ENCODE peak calls at places on chromosomes 1 and 21, in four cellular contexts. One of them, this sample, is unnamed.

GRCh38 chr1:37274896-37275631 is 199.3 kb upstream of the ZC3H12A start:
- DNase-seq in K562: peak
- DNase-seq in HepG2: no peak
- DNase-seq in WTC11: no peak
- DNase-seq in this sample: peak

GRCh38 chr1:910311-910880 is 13.3 kb upstream of the SAMD11 start:
- DNase-seq in HepG2: no peak
- DNase-seq in K562: no peak
- DNase-seq in WTC11: no peak
- DNase-seq in this sample: no peak

GRCh38 chr1:87318806-87319205 is 9.9 kb upstream of the LMO4 start:
- DNase-seq in K562: no peak
- DNase-seq in HepG2: no peak
- DNase-seq in WTC11: no peak
- DNase-seq in this sample: no peak

GRCh38 chr21:44713130-44713529 is 1.8 kb upstream of the TSPEAR start:
- DNase-seq in K562: no peak
- DNase-seq in HepG2: no peak
- DNase-seq in WTC11: no peak
- DNase-seq in this sample: no peak

GRCh38 chr1:239843556-239843955 is 248.1 kb upstream of the FMN2 start:
- DNase-seq in K562: no peak
- DNase-seq in WTC11: no peak
- DNase-seq in HepG2: no peak
- DNase-seq in this sample: no peak

GRCh38 chr21:45420061-45420521 is 15.1 kb downstream of the COL18A1 start:
- DNase-seq in HepG2: no peak
- DNase-seq in WTC11: no peak
- DNase-seq in K562: no peak
- DNase-seq in this sample: no peak

GRCh38 chr1:77370588-77371306 is 88.9 kb downstream of the AK5 start:
- DNase-seq in WTC11: no peak
- DNase-seq in HepG2: no peak
- DNase-seq in K562: no peak
- DNase-seq in this sample: no peak

GRCh38 chr1:213934642-213935041 is 53.1 kb upstream of the PROX1 start:
- DNase-seq in HepG2: no peak
- DNase-seq in K562: no peak
- DNase-seq in WTC11: no peak
- DNase-seq in this sample: no peak

GRCh38 chr1:20594746-20595145 is 5.8 kb downstream of the CDA start:
- DNase-seq in WTC11: no peak
- DNase-seq in HepG2: no peak
- DNase-seq in K562: no peak
- DNase-seq in this sample: no peak

GRCh38 chr1:7558921-7559869 is 211.9 kb upstream of the VAMP3 start:
- DNase-seq in HepG2: no peak
- DNase-seq in WTC11: no peak
- DNase-seq in K562: no peak
- DNase-seq in this sample: no peak

GRCh38 chr1:226602186-226603029 is 53.8 kb downstream of the STUM start:
- DNase-seq in WTC11: no peak
- DNase-seq in K562: no peak
- DNase-seq in HepG2: no peak
- DNase-seq in this sample: no peak

GRCh38 chr1:14987829-14988603 is 165.5 kb upstream of the TMEM51 start:
- DNase-seq in K562: no peak
- DNase-seq in HepG2: no peak
- DNase-seq in WTC11: no peak
- DNase-seq in this sample: no peak

GRCh38 chr1:247914941-247915662 is 5.0 kb upstream of the OR2T8 start:
- DNase-seq in K562: no peak
- DNase-seq in WTC11: no peak
- DNase-seq in HepG2: no peak
- DNase-seq in this sample: no peak

GRCh38 chr1:67060811-67061218 is 6.9 kb upstream of the SLC35D1 start:
- DNase-seq in HepG2: peak
- DNase-seq in WTC11: no peak
- DNase-seq in K562: no peak
- DNase-seq in this sample: no peak

GRCh38 chr1:218895064-218895587 is 278.6 kb upstream of the LYPLAL1 start:
- DNase-seq in WTC11: no peak
- DNase-seq in HepG2: no peak
- DNase-seq in K562: no peak
- DNase-seq in this sample: no peak
- TF ChIP-seq ELF4 in WTC11: no peak
- TF ChIP-seq ELF4 in HepG2: no peak
- TF ChIP-seq ELF4 in K562: no peak
- TF ChIP-seq ELF4 in this sample: no peak

DNA sequence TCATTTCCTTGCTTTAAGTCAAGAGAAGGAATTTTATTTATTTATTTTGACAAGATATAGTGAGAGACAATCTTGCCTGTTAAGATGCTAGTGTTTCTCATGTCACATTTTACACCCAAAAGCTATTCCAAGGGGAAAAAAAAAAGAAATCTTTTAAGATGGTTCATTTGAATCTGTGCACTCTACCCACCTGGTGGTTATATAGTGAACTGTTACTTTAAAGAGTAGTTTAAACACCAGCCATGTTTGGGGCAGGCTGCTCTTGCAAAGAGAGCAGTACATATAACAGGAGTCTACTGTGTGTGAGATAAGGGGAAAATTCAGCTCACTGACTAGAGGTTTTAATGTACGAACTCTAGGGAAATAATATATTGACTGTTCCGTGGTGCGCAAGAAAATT is 3.3 kb upstream of the ELAVL4 start:
- DNase-seq in HepG2: no peak
- DNase-seq in K562: peak
- DNase-seq in WTC11: no peak
- DNase-seq in this sample: no peak
- TF ChIP-seq SP1 in HepG2: no peak
- TF ChIP-seq SP1 in K562: no peak
- TF ChIP-seq SP1 in WTC11: no peak
- TF ChIP-seq SP1 in this sample: no peak

GRCh38 chr1:21907079-21907418 is 30.1 kb downstream of the HSPG2 start:
- DNase-seq in K562: no peak
- DNase-seq in HepG2: no peak
- DNase-seq in WTC11: no peak
- DNase-seq in this sample: no peak

GRCh38 chr1:21904475-21904724 is 32.7 kb downstream of the HSPG2 start:
- DNase-seq in WTC11: no peak
- DNase-seq in K562: no peak
- DNase-seq in HepG2: no peak
- DNase-seq in this sample: no peak

GRCh38 chr1:21906173-21907078 is 30.7 kb downstream of the HSPG2 start:
- DNase-seq in K562: peak
- DNase-seq in WTC11: no peak
- DNase-seq in HepG2: no peak
- DNase-seq in this sample: no peak

GRCh38 chr1:21903638-21904474 is 33.3 kb downstream of the HSPG2 start:
- DNase-seq in WTC11: no peak
- DNase-seq in K562: peak
- DNase-seq in HepG2: no peak
- DNase-seq in this sample: no peak

GRCh38 chr1:21904725-21905520 is 32.2 kb downstream of the HSPG2 start:
- DNase-seq in K562: peak
- DNase-seq in HepG2: no peak
- DNase-seq in WTC11: no peak
- DNase-seq in this sample: no peak
- TF ChIP-seq ELF4 in K562: peak
- TF ChIP-seq ELF4 in HepG2: no peak
- TF ChIP-seq ELF4 in WTC11: no peak
- TF ChIP-seq ELF4 in this sample: no peak

DNA sequence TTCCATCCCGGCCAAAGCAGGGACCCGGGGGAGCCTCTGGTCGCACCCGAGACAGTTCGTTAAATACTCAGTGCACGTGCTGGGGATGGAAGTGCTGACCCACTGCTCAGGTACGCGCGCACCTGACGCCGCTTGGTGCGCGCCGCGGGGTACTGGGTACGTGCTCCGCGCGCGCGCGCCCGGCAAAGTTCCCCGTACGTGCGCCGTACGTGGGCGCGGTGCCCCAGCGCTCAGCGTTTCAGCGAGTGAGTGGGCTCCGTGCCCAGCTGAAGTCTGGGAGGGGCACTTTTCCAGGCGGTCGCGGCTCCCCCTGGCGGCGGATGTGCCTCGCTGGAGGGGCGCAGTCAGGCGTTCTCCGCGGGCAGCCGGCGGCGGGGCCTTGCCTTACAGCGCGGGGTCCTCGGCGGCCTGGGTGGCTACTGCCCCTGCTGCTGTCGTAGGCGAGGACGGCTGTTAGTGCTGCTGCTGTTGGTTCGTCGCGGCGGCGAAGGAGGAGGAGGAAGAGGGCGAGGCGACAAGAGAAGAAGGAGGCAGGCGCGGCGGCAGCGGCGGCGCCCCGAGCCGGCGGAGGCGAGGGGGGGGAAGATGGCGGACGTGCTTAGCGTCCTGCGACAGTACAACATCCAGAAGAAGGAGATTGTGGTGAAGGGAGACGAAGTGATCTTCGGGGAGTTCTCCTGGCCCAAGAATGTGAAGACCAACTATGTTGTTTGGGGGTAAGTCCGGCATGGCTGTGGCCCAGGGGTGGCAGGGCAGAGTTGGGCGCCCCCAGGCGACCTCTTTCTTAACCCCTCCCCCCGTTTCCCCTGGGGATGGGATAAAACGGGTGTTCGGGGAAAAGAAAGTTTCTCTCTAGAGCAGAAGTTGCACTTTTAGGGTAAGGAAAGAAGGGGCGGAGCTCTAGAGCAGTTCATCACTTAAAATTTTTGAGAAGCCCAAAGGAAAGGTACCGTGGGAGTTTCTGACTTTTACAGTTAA is at the start of gene CDC73:
- DNase-seq in HepG2: peak
- DNase-seq in K562: peak
- DNase-seq in WTC11: peak
- DNase-seq in this sample: peak
- TF ChIP-seq SP1 in HepG2: no peak
- TF ChIP-seq SP1 in K562: peak
- TF ChIP-seq SP1 in WTC11: peak
- TF ChIP-seq SP1 in this sample: no peak

GRCh38 chr1:158120254-158120653 is 60.4 kb upstream of the CD1D start:
- DNase-seq in HepG2: no peak
- DNase-seq in WTC11: no peak
- DNase-seq in K562: no peak
- DNase-seq in this sample: no peak

GRCh38 chr1:158124034-158124433 is 56.7 kb upstream of the CD1D start:
- DNase-seq in WTC11: no peak
- DNase-seq in K562: no peak
- DNase-seq in HepG2: no peak
- DNase-seq in this sample: no peak

GRCh38 chr1:158122823-158123390 is 57.8 kb upstream of the CD1D start:
- DNase-seq in WTC11: no peak
- DNase-seq in K562: no peak
- DNase-seq in HepG2: no peak
- DNase-seq in this sample: no peak

GRCh38 chr1:158118713-158119402 is 61.8 kb upstream of the CD1D start:
- DNase-seq in WTC11: no peak
- DNase-seq in HepG2: no peak
- DNase-seq in K562: no peak
- DNase-seq in this sample: no peak

DNA sequence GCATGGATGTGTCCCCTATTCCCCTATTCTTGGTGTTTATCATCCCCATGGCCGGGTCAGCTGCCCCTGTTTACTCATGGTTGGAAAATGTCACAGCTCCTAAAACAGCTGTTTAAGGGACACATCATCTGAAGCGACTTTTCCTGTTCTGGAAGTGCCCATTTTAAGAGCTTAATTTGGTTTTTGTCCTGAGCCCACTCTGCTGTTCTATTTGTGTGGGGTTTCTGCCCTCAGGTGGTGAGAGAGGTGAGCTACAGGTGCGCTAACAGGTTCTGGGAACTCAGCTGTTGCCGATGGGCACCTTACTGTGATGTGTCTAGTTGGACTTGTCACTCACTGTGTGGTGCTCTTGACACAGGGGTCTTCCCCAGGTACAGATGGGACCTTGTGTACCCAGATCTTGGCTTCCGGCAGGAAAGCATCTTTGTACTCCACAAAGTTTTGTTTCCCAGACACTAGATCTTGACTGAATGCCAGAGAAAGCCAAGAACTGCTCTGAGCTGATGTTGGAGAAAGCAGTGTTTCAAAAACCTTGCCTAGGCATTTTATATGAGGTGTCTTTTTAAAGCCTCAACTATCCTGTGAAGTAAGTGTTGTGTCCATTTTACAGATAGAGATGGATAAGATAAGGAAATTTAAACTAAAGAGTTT is 59.0 kb upstream of the CD1D start:
- DNase-seq in HepG2: peak
- DNase-seq in K562: peak
- DNase-seq in WTC11: peak
- DNase-seq in this sample: peak
- TF ChIP-seq ELF4 in HepG2: no peak
- TF ChIP-seq ELF4 in K562: no peak
- TF ChIP-seq ELF4 in WTC11: no peak
- TF ChIP-seq ELF4 in this sample: no peak

GRCh38 chr1:107975861-107976260 is 10.9 kb upstream of the VAV3 start:
- DNase-seq in K562: no peak
- DNase-seq in HepG2: no peak
- DNase-seq in WTC11: no peak
- DNase-seq in this sample: no peak
- TF ChIP-seq SP1 in K562: no peak
- TF ChIP-seq SP1 in HepG2: no peak
- TF ChIP-seq SP1 in WTC11: no peak
- TF ChIP-seq SP1 in this sample: no peak